ENCODE peak calls at places on chromosomes 5 and 9, in four cellular contexts. H is HepG2, O is GM12878, X is K562. I is an unnamed sample.

GRCh38 chr5:105101597-105101996 is 1539.0 kb upstream of the NUDT12 start:
- DNase-seq in H (no peak), O (no peak), X (no peak), I (no peak)

GRCh38 chr5:88172847-88173758 is 95.5 kb downstream of the TMEM161B start:
- DNase-seq in H (peak), O (no peak), X (no peak), I (peak)

GRCh38 chr5:19855453-19855852 is 132.5 kb downstream of the CDH18 start:
- DNase-seq in H (no peak), O (no peak), X (no peak), I (no peak)

GRCh38 chr5:69276422-69277174 is 41.9 kb downstream of the CDK7 start:
- DNase-seq in H (peak), O (no peak), X (no peak), I (no peak)

GRCh38 chr5:1366514-1366913 is 21.6 kb upstream of the CLPTM1L start:
- DNase-seq in H (no peak), O (peak), X (no peak), I (no peak)

GRCh38 chr9:88936668-88937067 is 54.6 kb upstream of the S1PR3 start:
- DNase-seq in H (no peak), O (no peak), X (no peak), I (no peak)

GRCh38 chr5:113250341-113250953 is 184.3 kb downstream of the TSSK1B start:
- DNase-seq in H (no peak), O (no peak), X (no peak), I (no peak)

GRCh38 chr9:78280982-78281668 is 15.8 kb upstream of the PSAT1 start:
- DNase-seq in H (peak), O (no peak), X (no peak), I (no peak)

GRCh38 chr9:19995619-19996018 is 206.8 kb upstream of the SLC24A2 start:
- DNase-seq in H (no peak), O (no peak), X (no peak), I (no peak)

GRCh38 chr5:40736103-40736875 is 19.5 kb downstream of the TTC33 start:
- DNase-seq in H (peak), O (peak), X (peak), I (peak)

GRCh38 chr5:154478752-154479159 is 729 bp upstream of the HAND1 start:
- DNase-seq in H (no peak), O (no peak), X (no peak), I (peak)

GRCh38 chr5:59769832-59770231 is 123.7 kb downstream of the PDE4D start:
- DNase-seq in H (no peak), O (no peak), X (no peak), I (no peak)

GRCh38 chr5:59768204-59769040 is 125.1 kb downstream of the PDE4D start:
- DNase-seq in H (peak), O (no peak), X (no peak), I (peak)

GRCh38 chr5:59767753-59768159 is 125.8 kb downstream of the PDE4D start:
- DNase-seq in H (no peak), O (no peak), X (no peak), I (no peak)

GRCh38 chr5:59770953-59771352 is 122.6 kb downstream of the PDE4D start:
- DNase-seq in H (no peak), O (no peak), X (no peak), I (no peak)

GRCh38 chr5:59769041-59769360 is 124.5 kb downstream of the PDE4D start:
- DNase-seq in H (no peak), O (no peak), X (no peak), I (no peak)
- H2AFZ ChIP-seq in H (no peak), O (no peak), X (no peak), I (peak)

GRCh38 chr5:87020099-87020934 is 247.4 kb upstream of the RASA1 start:
- DNase-seq in H (no peak), O (peak), X (no peak), I (no peak)
- TF ChIP-seq JUNB in H (no peak), O (no peak), X (no peak), I (no peak)

GRCh38 chr9:13787234-13787833 is 507.8 kb upstream of the MPDZ start:
- DNase-seq in H (no peak), O (no peak), X (no peak), I (no peak)
- TF ChIP-seq CREB1 in H (no peak), O (no peak), X (no peak), I (no peak)

GRCh38 chr9:16679327-16679821 is 191.1 kb downstream of the BNC2 start:
- DNase-seq in H (no peak), O (no peak), X (no peak), I (peak)
- H2AFZ ChIP-seq in H (no peak), O (no peak), X (no peak), I (no peak)

DNA sequence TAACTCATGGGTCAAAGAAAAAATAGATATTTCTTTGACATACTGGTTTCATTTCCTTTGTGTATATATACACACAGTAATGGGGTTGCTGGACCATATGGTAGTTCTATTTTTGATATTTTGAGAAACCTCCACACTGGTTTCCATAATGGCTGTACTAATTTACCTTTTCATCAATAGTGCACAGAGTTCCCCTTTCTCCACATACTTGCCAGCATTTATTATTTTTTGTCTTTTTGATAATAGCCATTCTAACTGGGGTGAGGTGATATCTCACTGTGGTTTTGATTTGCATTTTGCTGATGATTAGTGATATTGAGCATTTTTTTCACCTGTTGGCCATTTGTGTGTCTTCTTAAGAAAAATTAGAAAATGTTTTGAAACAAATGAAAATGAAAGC is 78.4 kb upstream of the CKMT2 start:
- DNase-seq in H (no peak), O (peak), X (no peak), I (no peak)
- TF ChIP-seq JUNB in H (no peak), O (no peak), X (no peak), I (no peak)

DNA sequence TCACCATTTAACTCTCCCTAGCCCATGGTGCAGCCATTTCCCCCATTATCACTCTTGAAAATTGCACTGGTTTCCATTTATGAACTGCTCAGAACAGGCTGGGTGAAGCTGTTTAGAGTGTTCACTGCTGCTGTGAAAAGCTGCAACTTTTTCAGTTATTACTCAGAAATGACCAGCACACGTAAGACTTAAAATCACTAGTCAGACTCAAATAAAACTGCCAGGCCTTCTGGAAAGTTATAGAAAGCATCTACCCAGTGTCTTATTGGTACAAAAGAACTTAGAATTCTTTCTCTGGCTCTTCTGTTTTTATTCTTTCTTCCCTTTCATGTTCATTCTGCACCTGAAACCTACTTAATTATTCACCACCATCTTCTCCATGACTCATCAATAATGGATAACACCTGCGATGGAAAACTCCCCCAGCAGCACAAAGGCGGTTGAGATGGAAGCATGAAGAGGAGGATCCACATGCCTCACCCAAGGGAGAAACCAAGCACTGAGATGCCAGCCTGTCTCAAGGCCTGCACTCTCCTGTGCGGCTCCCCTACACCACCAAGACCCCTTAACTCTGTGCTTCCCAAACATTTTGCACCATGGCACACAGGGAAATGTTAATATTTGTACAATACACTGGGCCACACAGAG is 171.9 kb downstream of the ENTREP1 start:
- DNase-seq in H (no peak), O (no peak), X (no peak), I (no peak)
- TF ChIP-seq CREB1 in H (no peak), O (no peak), X (no peak), I (no peak)